ENCODE peak calls at places on chromosomes 4 and X, in eight cellular contexts. E is HFFc6; W is KBM-7; I is HS-5; C is NCI-H1092 treated with DMSO at 0.1 percent for 48 hours; X is neural crest cell; L is stimulated activated naive CD4-positive, alpha-beta T cell treated with Interleukin-2 at 50 U/mL for 16 hours; R is activated CD4-positive, CD25-positive, alpha-beta regulatory T cell treated with anti-CD3 and anti-CD28 coated beads, Interleukin-2, amount 50 U/mL, for 72 hours. O is an unnamed sample.

GRCh38 chr4:126038492-126039236 is 723.9 kb downstream of the FAT4 start:
- DNase-seq in E (no peak), W (no peak), I (no peak), C (no peak), X (no peak), L (no peak), R (no peak), O (no peak)

GRCh38 chrX:133085785-133086184 is 11.1 kb downstream of the USP26 start:
- DNase-seq in E (no peak), W (no peak), I (no peak), C (no peak), X (no peak), L (no peak), R (no peak), O (no peak)

GRCh38 chr4:118327554-118328241 is 25.1 kb downstream of the PRSS12 start:
- DNase-seq in E (peak), W (no peak), I (no peak), C (no peak), X (no peak), L (no peak), R (no peak), O (no peak)

GRCh38 chrX:119398587-119398973 is 556 bp upstream of the SLC25A43 start:
- DNase-seq in E (no peak), W (no peak), I (no peak), C (no peak), X (no peak), L (no peak), R (no peak), O (no peak)

GRCh38 chrX:151370906-151371305 is 26.1 kb upstream of the VMA21 start:
- DNase-seq in E (no peak), W (no peak), I (no peak), C (no peak), X (peak), L (no peak), R (no peak), O (no peak)

GRCh38 chr4:74364649-74365491 is at the start of gene EREG:
- DNase-seq in E (peak), W (no peak), I (no peak), C (no peak), X (peak), L (no peak), R (no peak), O (no peak)

GRCh38 chrX:133544105-133544504 is 128.8 kb upstream of the GPC4 start:
- DNase-seq in E (no peak), W (no peak), I (peak), C (no peak), X (no peak), L (no peak), R (no peak), O (no peak)

GRCh38 chr4:126734465-126734864 is 898.3 kb upstream of the INTU start:
- DNase-seq in E (no peak), W (no peak), I (no peak), C (no peak), X (no peak), L (no peak), R (no peak), O (no peak)

GRCh38 chr4:24675723-24676122 is 91.4 kb upstream of the DHX15 start:
- DNase-seq in E (no peak), W (peak), I (no peak), C (no peak), X (no peak), L (no peak), R (no peak), O (no peak)

GRCh38 chrX:13669246-13669689 is 16.3 kb downstream of the TCEANC start:
- DNase-seq in E (peak), W (peak), I (peak), C (no peak), X (no peak), L (peak), R (no peak), O (no peak)

GRCh38 chr4:48944659-48945290 is 38.2 kb upstream of the OCIAD2 start:
- DNase-seq in E (no peak), W (peak), I (no peak), C (no peak), X (peak), L (no peak), R (peak), O (no peak)

GRCh38 chr4:87196927-87197326 is 23.5 kb downstream of the KLHL8 start:
- DNase-seq in E (no peak), W (no peak), I (no peak), C (no peak), X (no peak), L (no peak), R (no peak), O (no peak)

GRCh38 chrX:88604433-88605221 is 142.4 kb upstream of the CPXCR1 start:
- DNase-seq in E (no peak), W (peak), I (no peak), C (no peak), X (no peak), L (no peak), R (no peak), O (no peak)

GRCh38 chrX:48505481-48505880 is 3.3 kb upstream of the PORCN start:
- DNase-seq in E (no peak), W (no peak), I (no peak), C (no peak), X (no peak), L (no peak), R (no peak), O (no peak)

GRCh38 chrX:69120476-69120875 is 44.8 kb downstream of the PJA1 start:
- DNase-seq in E (no peak), W (no peak), I (no peak), C (no peak), X (no peak), L (no peak), R (no peak), O (no peak)

GRCh38 chrX:13689519-13690211 is 737 bp downstream of the RAB9A start:
- DNase-seq in E (no peak), W (peak), I (no peak), C (peak), X (no peak), L (no peak), R (no peak), O (no peak)

GRCh38 chr4:128635141-128635911 is 174.2 kb upstream of the JADE1 start:
- DNase-seq in E (no peak), W (no peak), I (no peak), C (peak), X (no peak), L (no peak), R (no peak), O (peak)

GRCh38 chr4:87046111-87046510 is 111.3 kb downstream of the AFF1 start:
- DNase-seq in E (no peak), W (no peak), I (no peak), C (no peak), X (no peak), L (no peak), R (no peak), O (no peak)

GRCh38 chrX:53356186-53356585 is 66.3 kb downstream of the SMC1A start:
- DNase-seq in E (no peak), W (no peak), I (no peak), C (no peak), X (peak), L (no peak), R (peak), O (no peak)

GRCh38 chr4:10197952-10198351 is 81.4 kb upstream of the WDR1 start:
- DNase-seq in E (no peak), W (no peak), I (no peak), C (no peak), X (no peak), L (no peak), R (no peak), O (no peak)

GRCh38 chrX:152444338-152444737 is 6.8 kb downstream of the GABRA3 start:
- DNase-seq in E (no peak), W (no peak), I (no peak), C (no peak), X (no peak), L (no peak), R (no peak), O (no peak)

GRCh38 chr4:62003695-62004094 is 803.6 kb downstream of the ADGRL3 start:
- DNase-seq in E (no peak), W (no peak), I (no peak), C (no peak), X (no peak), L (no peak), R (no peak), O (no peak)

GRCh38 chr4:6063684-6064083 is 45.5 kb upstream of the C4orf50 start:
- DNase-seq in E (no peak), W (no peak), I (no peak), C (no peak), X (no peak), L (no peak), R (no peak), O (no peak)

GRCh38 chrX:132704769-132705168 is 215.9 kb upstream of the MBNL3 start:
- DNase-seq in E (no peak), W (no peak), I (no peak), C (no peak), X (no peak), L (no peak), R (no peak), O (no peak)

GRCh38 chr4:159269956-159270355 is 167.1 kb downstream of the RAPGEF2 start:
- DNase-seq in E (no peak), W (no peak), I (no peak), C (no peak), X (no peak), L (no peak), R (no peak), O (no peak)

GRCh38 chr4:101269682-101270081 is 77.6 kb downstream of the PPP3CA start:
- DNase-seq in E (no peak), W (no peak), I (no peak), C (no peak), X (no peak), L (no peak), R (no peak), O (no peak)

GRCh38 chrX:41670108-41670507 is 18.7 kb upstream of the GPR34 start:
- DNase-seq in E (peak), W (no peak), I (no peak), C (no peak), X (no peak), L (no peak), R (no peak), O (no peak)

O was measured in psoas muscle.